ENCODE peak calls at places on chromosomes 16 and 17, in nine cellular contexts. One of them, this sample, is unnamed.

GRCh38 chr16:81582655-81583441 is 138.2 kb downstream of the CMIP start:
- DNase-seq in activated CD4-positive, CD25-positive, alpha-beta regulatory T cell treated with anti-CD3 and anti-CD28 coated beads, Interleukin-2, amount 50 U/mL, for 16 hours: no peak
- DNase-seq in cardiac muscle cell: no peak
- DNase-seq in OCI-LY7: no peak
- DNase-seq in AG10803: peak
- DNase-seq in NCI-H69: no peak
- DNase-seq in Daoy: no peak
- DNase-seq in posterior cingulate gyrus: peak
- DNase-seq in stimulated activated CD4-positive, alpha-beta T cell treated with anti-CD3 and anti-CD28 coated beads, Interleukin-15, amount 100 ng/mL, for 48 hours: no peak
- DNase-seq in this sample: peak

GRCh38 chr16:56773531-56773930 is 43.6 kb downstream of the NUP93 start:
- DNase-seq in activated CD4-positive, CD25-positive, alpha-beta regulatory T cell treated with anti-CD3 and anti-CD28 coated beads, Interleukin-2, amount 50 U/mL, for 16 hours: no peak
- DNase-seq in cardiac muscle cell: no peak
- DNase-seq in OCI-LY7: no peak
- DNase-seq in AG10803: no peak
- DNase-seq in NCI-H69: no peak
- DNase-seq in Daoy: no peak
- DNase-seq in posterior cingulate gyrus: no peak
- DNase-seq in stimulated activated CD4-positive, alpha-beta T cell treated with anti-CD3 and anti-CD28 coated beads, Interleukin-15, amount 100 ng/mL, for 48 hours: no peak
- DNase-seq in this sample: no peak

GRCh38 chr16:57165483-57165882 is 20.4 kb downstream of the PSME3IP1 start:
- DNase-seq in activated CD4-positive, CD25-positive, alpha-beta regulatory T cell treated with anti-CD3 and anti-CD28 coated beads, Interleukin-2, amount 50 U/mL, for 16 hours: no peak
- DNase-seq in cardiac muscle cell: no peak
- DNase-seq in OCI-LY7: no peak
- DNase-seq in AG10803: no peak
- DNase-seq in NCI-H69: no peak
- DNase-seq in Daoy: no peak
- DNase-seq in posterior cingulate gyrus: no peak
- DNase-seq in stimulated activated CD4-positive, alpha-beta T cell treated with anti-CD3 and anti-CD28 coated beads, Interleukin-15, amount 100 ng/mL, for 48 hours: no peak
- DNase-seq in this sample: no peak

GRCh38 chr17:69916761-69917160 is 158.3 kb upstream of the KCNJ16 start:
- DNase-seq in activated CD4-positive, CD25-positive, alpha-beta regulatory T cell treated with anti-CD3 and anti-CD28 coated beads, Interleukin-2, amount 50 U/mL, for 16 hours: no peak
- DNase-seq in cardiac muscle cell: no peak
- DNase-seq in OCI-LY7: no peak
- DNase-seq in AG10803: peak
- DNase-seq in NCI-H69: no peak
- DNase-seq in Daoy: no peak
- DNase-seq in posterior cingulate gyrus: no peak
- DNase-seq in stimulated activated CD4-positive, alpha-beta T cell treated with anti-CD3 and anti-CD28 coated beads, Interleukin-15, amount 100 ng/mL, for 48 hours: no peak
- DNase-seq in this sample: no peak

GRCh38 chr16:51041546-51041945 is 109.5 kb downstream of the SALL1 start:
- DNase-seq in activated CD4-positive, CD25-positive, alpha-beta regulatory T cell treated with anti-CD3 and anti-CD28 coated beads, Interleukin-2, amount 50 U/mL, for 16 hours: no peak
- DNase-seq in cardiac muscle cell: no peak
- DNase-seq in OCI-LY7: no peak
- DNase-seq in AG10803: no peak
- DNase-seq in NCI-H69: no peak
- DNase-seq in Daoy: no peak
- DNase-seq in posterior cingulate gyrus: no peak
- DNase-seq in stimulated activated CD4-positive, alpha-beta T cell treated with anti-CD3 and anti-CD28 coated beads, Interleukin-15, amount 100 ng/mL, for 48 hours: no peak
- DNase-seq in this sample: no peak

GRCh38 chr17:27861979-27862378 is 31.2 kb downstream of the LYRM9 start:
- DNase-seq in activated CD4-positive, CD25-positive, alpha-beta regulatory T cell treated with anti-CD3 and anti-CD28 coated beads, Interleukin-2, amount 50 U/mL, for 16 hours: no peak
- DNase-seq in cardiac muscle cell: no peak
- DNase-seq in OCI-LY7: no peak
- DNase-seq in AG10803: no peak
- DNase-seq in NCI-H69: no peak
- DNase-seq in Daoy: peak
- DNase-seq in posterior cingulate gyrus: no peak
- DNase-seq in stimulated activated CD4-positive, alpha-beta T cell treated with anti-CD3 and anti-CD28 coated beads, Interleukin-15, amount 100 ng/mL, for 48 hours: no peak
- DNase-seq in this sample: no peak

GRCh38 chr16:63737633-63738032 is 1384.2 kb downstream of the CDH11 start:
- DNase-seq in activated CD4-positive, CD25-positive, alpha-beta regulatory T cell treated with anti-CD3 and anti-CD28 coated beads, Interleukin-2, amount 50 U/mL, for 16 hours: no peak
- DNase-seq in cardiac muscle cell: no peak
- DNase-seq in OCI-LY7: no peak
- DNase-seq in AG10803: no peak
- DNase-seq in NCI-H69: no peak
- DNase-seq in Daoy: no peak
- DNase-seq in posterior cingulate gyrus: no peak
- DNase-seq in stimulated activated CD4-positive, alpha-beta T cell treated with anti-CD3 and anti-CD28 coated beads, Interleukin-15, amount 100 ng/mL, for 48 hours: no peak
- DNase-seq in this sample: peak

GRCh38 chr16:70685061-70685937 is 554 bp downstream of the MTSS2 start:
- DNase-seq in activated CD4-positive, CD25-positive, alpha-beta regulatory T cell treated with anti-CD3 and anti-CD28 coated beads, Interleukin-2, amount 50 U/mL, for 16 hours: no peak
- DNase-seq in cardiac muscle cell: peak
- DNase-seq in OCI-LY7: no peak
- DNase-seq in AG10803: no peak
- DNase-seq in NCI-H69: peak
- DNase-seq in Daoy: no peak
- DNase-seq in posterior cingulate gyrus: no peak
- DNase-seq in stimulated activated CD4-positive, alpha-beta T cell treated with anti-CD3 and anti-CD28 coated beads, Interleukin-15, amount 100 ng/mL, for 48 hours: no peak
- DNase-seq in this sample: no peak

GRCh38 chr16:12515346-12515745 is 288.3 kb downstream of the CPPED1 start:
- DNase-seq in activated CD4-positive, CD25-positive, alpha-beta regulatory T cell treated with anti-CD3 and anti-CD28 coated beads, Interleukin-2, amount 50 U/mL, for 16 hours: no peak
- DNase-seq in cardiac muscle cell: no peak
- DNase-seq in OCI-LY7: no peak
- DNase-seq in AG10803: no peak
- DNase-seq in NCI-H69: no peak
- DNase-seq in Daoy: no peak
- DNase-seq in posterior cingulate gyrus: no peak
- DNase-seq in stimulated activated CD4-positive, alpha-beta T cell treated with anti-CD3 and anti-CD28 coated beads, Interleukin-15, amount 100 ng/mL, for 48 hours: no peak
- DNase-seq in this sample: no peak

GRCh38 chr16:86836503-86837125 is 258.3 kb downstream of the FOXL1 start:
- DNase-seq in activated CD4-positive, CD25-positive, alpha-beta regulatory T cell treated with anti-CD3 and anti-CD28 coated beads, Interleukin-2, amount 50 U/mL, for 16 hours: no peak
- DNase-seq in cardiac muscle cell: no peak
- DNase-seq in OCI-LY7: no peak
- DNase-seq in AG10803: peak
- DNase-seq in NCI-H69: no peak
- DNase-seq in Daoy: peak
- DNase-seq in posterior cingulate gyrus: no peak
- DNase-seq in stimulated activated CD4-positive, alpha-beta T cell treated with anti-CD3 and anti-CD28 coated beads, Interleukin-15, amount 100 ng/mL, for 48 hours: no peak
- DNase-seq in this sample: peak

GRCh38 chr17:79946352-79947231 is 89.1 kb downstream of the TBC1D16 start:
- DNase-seq in activated CD4-positive, CD25-positive, alpha-beta regulatory T cell treated with anti-CD3 and anti-CD28 coated beads, Interleukin-2, amount 50 U/mL, for 16 hours: no peak
- DNase-seq in cardiac muscle cell: no peak
- DNase-seq in OCI-LY7: no peak
- DNase-seq in AG10803: no peak
- DNase-seq in NCI-H69: no peak
- DNase-seq in Daoy: no peak
- DNase-seq in posterior cingulate gyrus: no peak
- DNase-seq in stimulated activated CD4-positive, alpha-beta T cell treated with anti-CD3 and anti-CD28 coated beads, Interleukin-15, amount 100 ng/mL, for 48 hours: no peak
- DNase-seq in this sample: no peak

GRCh38 chr16:844638-845348 is 44.3 kb upstream of the GNG13 start:
- DNase-seq in activated CD4-positive, CD25-positive, alpha-beta regulatory T cell treated with anti-CD3 and anti-CD28 coated beads, Interleukin-2, amount 50 U/mL, for 16 hours: no peak
- DNase-seq in cardiac muscle cell: no peak
- DNase-seq in OCI-LY7: no peak
- DNase-seq in AG10803: no peak
- DNase-seq in NCI-H69: no peak
- DNase-seq in Daoy: no peak
- DNase-seq in posterior cingulate gyrus: no peak
- DNase-seq in stimulated activated CD4-positive, alpha-beta T cell treated with anti-CD3 and anti-CD28 coated beads, Interleukin-15, amount 100 ng/mL, for 48 hours: no peak
- DNase-seq in this sample: no peak

This sample was measured in fibroblast of pulmonary artery.